ENCODE peak calls at places on chromosomes 13 and 19, in four cellular contexts. R is tibial nerve, L is adrenal gland, U is right cardiac atrium. O is an unnamed sample.

GRCh38 chr19:9823816-9824215 is 3.9 kb upstream of the UBL5 start:
- DNase-seq in L (no peak), U (no peak), R (no peak), O (no peak)

GRCh38 chr13:87259479-87260083 is 411.6 kb upstream of the SLITRK5 start:
- DNase-seq in U (no peak), R (no peak), L (peak; percentile 29), O (no peak)

GRCh38 chr13:108728370-108728769 is 99.0 kb downstream of the MYO16 start:
- DNase-seq in L (no peak), R (no peak), U (no peak), O (no peak)

GRCh38 chr13:99434258-99434788 is 66.9 kb upstream of the TM9SF2 start:
- DNase-seq in R (no peak), L (no peak), U (no peak), O (no peak)

GRCh38 chr13:48121733-48122132 is 26.8 kb upstream of the MED4 start:
- DNase-seq in R (no peak), U (no peak), L (no peak), O (no peak)

GRCh38 chr13:109568273-109568900 is 218.0 kb downstream of the IRS2 start:
- DNase-seq in R (no peak), L (no peak), U (no peak), O (no peak)

GRCh38 chr19:20558571-20558970 is 7.0 kb downstream of the ZNF737 start:
- DNase-seq in L (no peak), U (no peak), R (no peak), O (no peak)

GRCh38 chr13:97205465-97205864 is 16.7 kb upstream of the MBNL2 start:
- DNase-seq in U (no peak), R (no peak), L (no peak), O (no peak)

GRCh38 chr19:33621065-33621785 is 528 bp upstream of the CHST8 start:
- DNase-seq in U (no peak), L (no peak), R (no peak), O (no peak)

GRCh38 chr13:109794095-109794494 is 7.7 kb upstream of the IRS2 start:
- DNase-seq in U (no peak), R (no peak), L (no peak), O (no peak)

GRCh38 chr19:9321338-9321737 is 2.6 kb upstream of the ZNF559 start:
- DNase-seq in R (no peak), U (no peak), L (no peak), O (no peak)

GRCh38 chr19:40576181-40576584 is 490 bp upstream of the SHKBP1 start:
- DNase-seq in L (no peak), R (no peak), U (no peak), O (no peak)

GRCh38 chr19:16025108-16026101 is 50.9 kb upstream of the TPM4 start:
- DNase-seq in U (no peak), L (peak; percentile 72), R (no peak), O (no peak)

GRCh38 chr13:101149735-101150380 is 266.4 kb downstream of the NALCN start:
- DNase-seq in U (no peak), L (no peak), R (no peak), O (no peak)

GRCh38 chr13:96963786-96964475 is 30.3 kb downstream of the OXGR1 start:
- DNase-seq in U (no peak), L (no peak), R (no peak), O (no peak)

GRCh38 chr13:38950987-38951386 is 39.6 kb downstream of the STOML3 start:
- DNase-seq in L (no peak), U (no peak), R (no peak), O (no peak)

GRCh38 chr13:75724742-75725504 is 88.8 kb downstream of the LMO7 start:
- DNase-seq in U (no peak), L (no peak), R (no peak), O (no peak)

GRCh38 chr13:61316647-61317046 is 99.0 kb downstream of the PCDH20 start:
- DNase-seq in R (no peak), U (no peak), L (no peak), O (no peak)

GRCh38 chr13:113537909-113538688 is 46.5 kb upstream of the TFDP1 start:
- DNase-seq in R (no peak), L (no peak), U (no peak), O (no peak)

GRCh38 chr13:97978661-97979450 is 25.4 kb downstream of the IPO5 start:
- DNase-seq in R (no peak), L (no peak), U (no peak), O (no peak)

DNA sequence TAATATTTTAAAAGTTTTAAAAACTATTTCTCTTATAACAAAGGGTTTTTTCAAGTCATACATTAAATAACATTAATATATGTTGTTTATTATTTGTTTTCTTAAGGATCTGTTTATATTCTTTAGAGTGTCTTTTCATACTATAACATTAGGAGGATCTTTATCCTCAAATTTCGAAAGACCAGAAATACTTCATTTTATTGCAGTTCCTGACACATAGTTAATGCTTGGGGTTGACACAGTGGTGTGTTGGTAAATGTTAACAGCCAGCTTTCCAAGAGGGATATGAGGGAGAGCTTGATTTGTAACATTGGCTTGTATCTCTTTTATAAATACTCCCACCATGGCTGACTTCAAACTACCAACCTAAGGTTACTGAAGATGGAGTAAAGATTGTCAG is 126.6 kb upstream of the KLF5 start:
- DNase-seq in U (no peak), R (no peak), L (no peak), O (no peak)
- H3K27ac ChIP-seq in U (no peak overlapping the region), R (no peak overlapping the region), L (no peak overlapping the region), O (no peak overlapping the region)

DNA sequence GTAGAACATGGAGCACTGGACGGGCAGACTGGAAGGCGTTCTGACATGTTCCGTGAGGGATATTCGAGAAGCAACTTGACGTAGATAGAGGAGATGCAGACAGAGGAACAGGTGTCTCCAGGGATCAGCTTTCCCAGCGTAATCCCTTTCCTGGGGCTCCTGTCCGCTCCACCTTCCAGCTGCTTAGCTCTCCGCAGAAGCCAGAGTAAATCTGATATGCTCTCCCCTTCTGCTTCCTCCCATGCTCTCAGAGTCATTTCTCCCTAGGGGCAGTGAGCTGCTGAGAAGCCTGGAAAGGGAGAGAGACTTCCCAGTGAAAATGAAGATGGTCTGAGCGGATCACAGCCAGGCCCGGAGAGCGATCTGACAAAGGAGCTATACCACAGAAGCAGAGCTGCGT is 23.0 kb upstream of the OLFM4 start:
- DNase-seq in U (no peak), R (no peak), L (no peak), O (no peak)
- H3K27ac ChIP-seq in U (no peak overlapping the region), R (no peak overlapping the region), L (no peak overlapping the region), O (no peak overlapping the region)

DNA sequence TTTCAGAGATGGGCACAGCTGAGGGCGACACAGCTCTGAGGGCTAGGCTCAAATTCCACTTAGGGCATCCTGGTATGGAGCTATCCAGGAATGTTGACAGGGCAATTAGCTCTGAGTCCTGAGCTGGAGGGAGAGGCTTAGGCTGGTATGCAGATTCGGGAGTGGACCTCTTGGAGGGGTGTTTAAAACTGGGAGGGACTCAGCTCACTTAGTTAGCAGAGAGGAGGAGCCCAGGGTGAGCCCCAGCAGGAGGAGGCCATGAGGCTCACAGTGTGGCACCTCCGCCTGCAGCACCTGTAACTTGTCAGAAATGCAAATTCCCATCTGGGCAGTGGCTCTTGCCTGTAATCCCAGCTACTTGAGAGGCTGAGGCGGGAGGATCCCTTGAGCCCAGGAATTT is 10.2 kb upstream of the NOP53 start:
- DNase-seq in U (no peak), R (no peak), L (no peak), O (no peak)
- H3K27ac ChIP-seq in U (no peak overlapping the region), R (no peak overlapping the region), L (no peak overlapping the region), O (no peak overlapping the region)

DNA sequence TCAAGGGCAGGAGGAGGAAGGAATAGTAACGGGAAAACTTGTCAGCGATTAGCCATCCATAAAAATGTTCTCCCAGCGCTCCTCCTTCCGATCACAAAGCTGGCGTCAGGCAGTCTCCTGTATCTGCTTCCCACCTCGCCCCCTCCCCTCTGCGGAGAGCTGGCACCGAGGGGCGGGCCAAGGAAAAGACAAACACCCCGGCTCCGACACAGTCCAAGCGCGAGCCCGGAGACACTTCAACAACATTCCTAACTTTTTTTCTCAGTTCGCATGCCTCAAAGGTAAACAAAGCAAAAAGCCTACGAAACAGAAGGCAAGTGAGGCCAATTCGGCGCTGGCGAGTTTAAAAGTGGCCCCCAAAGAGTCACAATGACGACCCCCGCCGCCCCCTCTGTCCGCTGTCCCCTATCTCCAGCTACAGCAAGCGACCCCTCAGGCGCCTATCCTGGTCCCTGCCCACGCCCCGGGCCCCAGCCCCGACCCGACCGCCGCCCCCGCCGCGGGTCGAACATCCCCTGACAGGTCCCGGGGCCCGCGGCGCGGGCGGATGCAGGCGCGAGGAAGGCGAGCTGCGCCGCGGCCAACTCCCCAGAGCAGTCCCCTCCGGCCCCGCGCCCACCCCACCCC is 719 bp downstream of the SMAD9 start:
- DNase-seq in L (peak; percentile 24), U (peak; percentile 57), R (no peak), O (peak; percentile 15)
- H3K27ac ChIP-seq in L (no peak overlapping the region), U (peak overlapping the region; percentile 57), R (peak overlapping the region; percentile 91), O (peak overlapping the region; percentile 17)

DNA sequence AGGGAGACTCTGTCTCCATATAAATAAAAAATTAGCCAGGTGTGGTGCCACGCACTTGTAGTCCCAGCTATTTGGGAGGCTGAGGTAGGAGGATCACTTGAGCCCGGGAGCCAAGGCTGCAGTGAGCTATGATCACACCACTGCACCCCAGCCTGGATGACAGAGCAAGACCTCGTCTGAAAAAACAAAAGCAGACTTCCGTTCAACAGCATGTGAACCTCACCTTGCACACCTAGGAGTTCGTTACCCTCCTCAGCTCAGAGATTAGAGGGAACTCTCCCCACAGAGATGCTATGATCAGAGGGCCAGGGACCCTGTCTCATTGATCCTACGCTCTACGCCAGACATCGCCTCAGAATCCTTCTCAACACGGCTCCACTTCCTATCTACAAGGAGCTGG is 15.3 kb downstream of the ELL start:
- DNase-seq in L (no peak), R (no peak), U (no peak), O (no peak)
- H3K27ac ChIP-seq in L (no peak overlapping the region), R (peak overlapping the region; percentile 70), U (peak overlapping the region; percentile 88), O (peak overlapping the region; percentile 93)

GRCh38 chr19:19238126-19238894 is 26.6 kb downstream of the NCAN start:
- DNase-seq in R (no peak), U (no peak), L (no peak), O (no peak)
- H3K27ac ChIP-seq in R (no peak overlapping the region), U (no peak overlapping the region), L (no peak overlapping the region), O (no peak overlapping the region)

GRCh38 chr13:111431241-111431640 is 110.8 kb downstream of the TEX29 start:
- DNase-seq in U (no peak), R (no peak), L (no peak), O (no peak)

GRCh38 chr13:111437856-111438547 is 117.6 kb downstream of the TEX29 start:
- DNase-seq in L (no peak), R (no peak), U (no peak), O (no peak)

GRCh38 chr13:111437417-111437816 is 117.0 kb downstream of the TEX29 start:
- DNase-seq in R (no peak), U (no peak), L (no peak), O (no peak)

GRCh38 chr13:111436446-111436845 is 116.0 kb downstream of the TEX29 start:
- DNase-seq in U (no peak), L (no peak), R (no peak), O (no peak)

GRCh38 chr13:111434578-111435159 is 114.2 kb downstream of the TEX29 start:
- DNase-seq in L (no peak), R (no peak), U (no peak), O (no peak)
- H3K27ac ChIP-seq in L (no peak overlapping the region), R (no peak overlapping the region), U (no peak overlapping the region), O (no peak overlapping the region)